ENCODE peak calls at places on chromosomes 3 and 15, in eight cellular contexts. One of them, this sample, is unnamed. For H3K27me3, the result is how much of the 10 kb centered on the place peaks cover.

GRCh38 chr3:139427283-139428060 is 38.0 kb upstream of the COPB2 start:
- DNase-seq in astrocyte: peak
- DNase-seq in A673: peak
- DNase-seq in heart left ventricle: no peak
- DNase-seq in fibroblast of lung: peak
- DNase-seq in foreskin keratinocyte: peak
- DNase-seq in AG04450: peak
- DNase-seq in IMR-90: peak
- DNase-seq in this sample: peak

GRCh38 chr3:115533218-115533617 is 90.1 kb upstream of the GAP43 start:
- DNase-seq in astrocyte: no peak
- DNase-seq in A673: no peak
- DNase-seq in heart left ventricle: no peak
- DNase-seq in fibroblast of lung: no peak
- DNase-seq in foreskin keratinocyte: no peak
- DNase-seq in AG04450: no peak
- DNase-seq in IMR-90: no peak
- DNase-seq in this sample: no peak

GRCh38 chr3:174440350-174440716 is 418.8 kb upstream of the NAALADL2 start:
- DNase-seq in astrocyte: peak
- DNase-seq in A673: peak
- DNase-seq in heart left ventricle: no peak
- DNase-seq in fibroblast of lung: peak
- DNase-seq in foreskin keratinocyte: no peak
- DNase-seq in AG04450: no peak
- DNase-seq in IMR-90: peak
- DNase-seq in this sample: peak

GRCh38 chr3:126538316-126538715 is 14.4 kb downstream of the CHST13 start:
- DNase-seq in astrocyte: no peak
- DNase-seq in A673: no peak
- DNase-seq in heart left ventricle: no peak
- DNase-seq in fibroblast of lung: no peak
- DNase-seq in foreskin keratinocyte: no peak
- DNase-seq in AG04450: no peak
- DNase-seq in IMR-90: no peak
- DNase-seq in this sample: no peak

GRCh38 chr15:62068071-62068786 is 1.5 kb downstream of the C2CD4A start:
- DNase-seq in astrocyte: no peak
- DNase-seq in A673: peak
- DNase-seq in heart left ventricle: peak
- DNase-seq in fibroblast of lung: peak
- DNase-seq in foreskin keratinocyte: no peak
- DNase-seq in AG04450: no peak
- DNase-seq in IMR-90: no peak
- DNase-seq in this sample: no peak

GRCh38 chr15:41429003-41429890 is 12.4 kb downstream of the RTF1 start:
- DNase-seq in astrocyte: no peak
- DNase-seq in A673: no peak
- DNase-seq in heart left ventricle: no peak
- DNase-seq in fibroblast of lung: peak
- DNase-seq in foreskin keratinocyte: no peak
- DNase-seq in AG04450: no peak
- DNase-seq in IMR-90: peak
- DNase-seq in this sample: no peak

GRCh38 chr15:93414576-93415231 is 325.7 kb upstream of the RGMA start:
- DNase-seq in astrocyte: no peak
- DNase-seq in A673: no peak
- DNase-seq in heart left ventricle: no peak
- DNase-seq in fibroblast of lung: no peak
- DNase-seq in foreskin keratinocyte: no peak
- DNase-seq in AG04450: no peak
- DNase-seq in IMR-90: no peak
- DNase-seq in this sample: no peak

GRCh38 chr15:45664451-45664850 is 29.6 kb downstream of the SQOR start:
- DNase-seq in astrocyte: peak
- DNase-seq in A673: no peak
- DNase-seq in heart left ventricle: no peak
- DNase-seq in fibroblast of lung: peak
- DNase-seq in foreskin keratinocyte: no peak
- DNase-seq in AG04450: peak
- DNase-seq in IMR-90: peak
- DNase-seq in this sample: no peak

GRCh38 chr15:30990036-30990435 is 1.4 kb downstream of the MTMR10 start:
- DNase-seq in astrocyte: no peak
- DNase-seq in A673: peak
- DNase-seq in heart left ventricle: no peak
- DNase-seq in fibroblast of lung: no peak
- DNase-seq in foreskin keratinocyte: no peak
- DNase-seq in AG04450: no peak
- DNase-seq in IMR-90: no peak
- DNase-seq in this sample: no peak

GRCh38 chr3:172666181-172666872 is 44.5 kb downstream of the NCEH1 start:
- DNase-seq in astrocyte: no peak
- DNase-seq in A673: no peak
- DNase-seq in heart left ventricle: no peak
- DNase-seq in fibroblast of lung: no peak
- DNase-seq in foreskin keratinocyte: no peak
- DNase-seq in AG04450: no peak
- DNase-seq in IMR-90: no peak
- DNase-seq in this sample: no peak

GRCh38 chr3:10519236-10519635 is 13.8 kb upstream of the ATP2B2 start:
- DNase-seq in astrocyte: peak
- DNase-seq in A673: no peak
- DNase-seq in heart left ventricle: no peak
- DNase-seq in fibroblast of lung: peak
- DNase-seq in foreskin keratinocyte: no peak
- DNase-seq in AG04450: no peak
- DNase-seq in IMR-90: no peak
- DNase-seq in this sample: no peak

GRCh38 chr3:127428344-127429001 is 140.6 kb upstream of the PRR20G start:
- DNase-seq in astrocyte: no peak
- DNase-seq in A673: peak
- DNase-seq in heart left ventricle: no peak
- DNase-seq in fibroblast of lung: no peak
- DNase-seq in foreskin keratinocyte: no peak
- DNase-seq in AG04450: no peak
- DNase-seq in IMR-90: no peak
- DNase-seq in this sample: no peak

GRCh38 chr15:85168642-85169173 is 187.1 kb downstream of the PDE8A start:
- DNase-seq in astrocyte: no peak
- DNase-seq in A673: peak
- DNase-seq in heart left ventricle: no peak
- DNase-seq in fibroblast of lung: peak
- DNase-seq in foreskin keratinocyte: peak
- DNase-seq in AG04450: no peak
- DNase-seq in IMR-90: peak
- DNase-seq in this sample: peak

GRCh38 chr3:126005951-126006350 is 37.0 kb downstream of the ROPN1B start:
- DNase-seq in astrocyte: peak
- DNase-seq in A673: peak
- DNase-seq in heart left ventricle: no peak
- DNase-seq in fibroblast of lung: peak
- DNase-seq in foreskin keratinocyte: peak
- DNase-seq in AG04450: peak
- DNase-seq in IMR-90: peak
- DNase-seq in this sample: peak

GRCh38 chr3:4644954-4645353 is 151.8 kb downstream of the ITPR1 start:
- DNase-seq in astrocyte: peak
- DNase-seq in A673: no peak
- DNase-seq in heart left ventricle: no peak
- DNase-seq in fibroblast of lung: peak
- DNase-seq in foreskin keratinocyte: no peak
- DNase-seq in AG04450: no peak
- DNase-seq in IMR-90: peak
- DNase-seq in this sample: no peak

GRCh38 chr15:83571820-83572707 is 81.9 kb upstream of the ADAMTSL3 start:
- DNase-seq in astrocyte: no peak
- DNase-seq in A673: peak
- DNase-seq in heart left ventricle: no peak
- DNase-seq in fibroblast of lung: peak
- DNase-seq in foreskin keratinocyte: no peak
- DNase-seq in AG04450: no peak
- DNase-seq in IMR-90: peak
- DNase-seq in this sample: peak

GRCh38 chr15:62020576-62021160 is 39.6 kb downstream of the VPS13C start:
- DNase-seq in astrocyte: peak
- DNase-seq in A673: no peak
- DNase-seq in heart left ventricle: no peak
- DNase-seq in fibroblast of lung: peak
- DNase-seq in foreskin keratinocyte: no peak
- DNase-seq in AG04450: no peak
- DNase-seq in IMR-90: peak
- DNase-seq in this sample: peak

GRCh38 chr3:181712505-181713299 is 977 bp downstream of the SOX2 start:
- DNase-seq in astrocyte: peak
- DNase-seq in A673: peak
- DNase-seq in heart left ventricle: no peak
- DNase-seq in fibroblast of lung: peak
- DNase-seq in foreskin keratinocyte: no peak
- DNase-seq in AG04450: no peak
- DNase-seq in IMR-90: no peak
- DNase-seq in this sample: peak

GRCh38 chr3:181711325-181712135 is at the start of gene SOX2:
- DNase-seq in astrocyte: peak
- DNase-seq in A673: peak
- DNase-seq in heart left ventricle: no peak
- DNase-seq in fibroblast of lung: peak
- DNase-seq in foreskin keratinocyte: peak
- DNase-seq in AG04450: no peak
- DNase-seq in IMR-90: peak
- DNase-seq in this sample: peak

GRCh38 chr3:181709537-181710279 is 2.0 kb upstream of the SOX2 start:
- DNase-seq in astrocyte: peak
- DNase-seq in A673: peak
- DNase-seq in heart left ventricle: peak
- DNase-seq in fibroblast of lung: peak
- DNase-seq in foreskin keratinocyte: no peak
- DNase-seq in AG04450: no peak
- DNase-seq in IMR-90: peak
- DNase-seq in this sample: peak

GRCh38 chr3:181712190-181712504 is 422 bp downstream of the SOX2 start:
- DNase-seq in astrocyte: no peak
- DNase-seq in A673: peak
- DNase-seq in heart left ventricle: no peak
- DNase-seq in fibroblast of lung: no peak
- DNase-seq in foreskin keratinocyte: no peak
- DNase-seq in AG04450: no peak
- DNase-seq in IMR-90: no peak
- DNase-seq in this sample: no peak

GRCh38 chr3:181710581-181711255 is 1.0 kb upstream of the SOX2 start:
- DNase-seq in astrocyte: peak
- DNase-seq in A673: peak
- DNase-seq in heart left ventricle: no peak
- DNase-seq in fibroblast of lung: peak
- DNase-seq in foreskin keratinocyte: no peak
- DNase-seq in AG04450: no peak
- DNase-seq in IMR-90: no peak
- DNase-seq in this sample: no peak
- H3K27me3 ChIP-seq in astrocyte: under half
- H3K27me3 ChIP-seq in A673: under half
- H3K27me3 ChIP-seq in heart left ventricle: half or more
- H3K27me3 ChIP-seq in fibroblast of lung: under half
- H3K27me3 ChIP-seq in foreskin keratinocyte: half or more
- H3K27me3 ChIP-seq in AG04450: under half
- H3K27me3 ChIP-seq in IMR-90: under half
- H3K27me3 ChIP-seq in this sample: under half

GRCh38 chr3:183514048-183514447 is 41.5 kb downstream of the KLHL6 start:
- DNase-seq in astrocyte: no peak
- DNase-seq in A673: no peak
- DNase-seq in heart left ventricle: no peak
- DNase-seq in fibroblast of lung: no peak
- DNase-seq in foreskin keratinocyte: no peak
- DNase-seq in AG04450: no peak
- DNase-seq in IMR-90: no peak
- DNase-seq in this sample: no peak
- TF ChIP-seq CTCF in astrocyte: no peak
- TF ChIP-seq CTCF in A673: no peak
- TF ChIP-seq CTCF in heart left ventricle: no peak
- TF ChIP-seq CTCF in fibroblast of lung: no peak
- TF ChIP-seq CTCF in foreskin keratinocyte: no peak
- TF ChIP-seq CTCF in AG04450: no peak
- TF ChIP-seq CTCF in IMR-90: no peak
- TF ChIP-seq CTCF in this sample: no peak

DNA sequence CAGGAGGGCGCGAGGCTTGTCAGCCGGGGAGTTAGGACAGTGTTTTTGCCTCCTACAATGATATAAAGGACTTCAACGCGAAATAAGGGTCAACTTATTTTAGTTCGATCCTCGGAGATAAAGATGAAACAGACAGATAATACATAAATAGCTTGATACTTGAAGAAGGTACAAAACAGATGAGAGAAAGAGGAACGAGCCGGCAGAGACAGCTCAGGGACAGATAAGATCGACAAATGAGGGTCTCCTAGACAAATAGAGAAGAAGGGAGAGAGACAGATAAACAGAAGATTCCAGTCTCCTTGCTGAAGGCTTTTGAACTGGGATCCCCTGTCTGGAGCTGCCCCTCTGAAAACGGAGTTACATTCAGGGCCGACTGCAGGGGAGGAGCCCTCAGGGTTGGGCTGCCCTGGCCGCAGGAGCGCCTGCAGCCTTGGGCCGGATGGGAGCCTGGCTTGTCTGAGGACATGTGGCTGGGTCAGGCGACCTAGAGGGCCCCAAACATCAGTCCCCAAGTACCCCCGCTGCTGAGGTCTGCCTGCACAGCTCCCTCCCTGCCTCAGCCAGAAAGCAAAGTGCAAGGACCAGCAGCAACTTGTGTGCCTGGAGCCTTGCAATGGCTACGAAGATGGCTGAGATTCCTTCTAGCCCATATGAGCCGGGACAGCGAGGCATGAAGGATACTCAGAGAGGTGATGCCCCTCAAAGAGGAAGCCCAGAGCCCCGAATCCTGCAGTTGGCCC is 981 bp upstream of the SKOR1 start:
- DNase-seq in astrocyte: no peak
- DNase-seq in A673: no peak
- DNase-seq in heart left ventricle: peak
- DNase-seq in fibroblast of lung: no peak
- DNase-seq in foreskin keratinocyte: no peak
- DNase-seq in AG04450: no peak
- DNase-seq in IMR-90: no peak
- DNase-seq in this sample: no peak
- H3K27me3 ChIP-seq in astrocyte: half or more
- H3K27me3 ChIP-seq in A673: half or more
- H3K27me3 ChIP-seq in heart left ventricle: half or more
- H3K27me3 ChIP-seq in fibroblast of lung: half or more
- H3K27me3 ChIP-seq in foreskin keratinocyte: half or more
- H3K27me3 ChIP-seq in AG04450: half or more
- H3K27me3 ChIP-seq in IMR-90: half or more
- H3K27me3 ChIP-seq in this sample: half or more

DNA sequence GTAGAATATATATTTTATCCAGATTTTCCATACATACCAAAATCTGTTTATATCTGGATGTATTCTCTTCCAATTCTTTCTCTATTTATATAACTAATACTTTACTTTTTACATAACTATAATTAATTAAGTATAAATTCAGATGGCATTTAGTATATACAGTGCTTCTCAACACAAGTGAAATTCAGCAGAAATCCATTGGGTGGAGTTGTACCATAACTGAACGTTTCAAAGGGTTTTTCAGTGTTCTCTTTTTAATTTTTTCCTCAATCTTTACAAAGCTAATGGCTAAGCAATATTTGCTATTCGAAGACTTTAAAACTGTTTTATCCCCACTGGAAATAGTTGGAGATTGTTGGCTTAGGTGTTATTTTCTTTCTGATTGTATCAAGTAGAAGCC is 13.9 kb upstream of the ZBBX start:
- DNase-seq in astrocyte: no peak
- DNase-seq in A673: no peak
- DNase-seq in heart left ventricle: no peak
- DNase-seq in fibroblast of lung: no peak
- DNase-seq in foreskin keratinocyte: no peak
- DNase-seq in AG04450: no peak
- DNase-seq in IMR-90: no peak
- DNase-seq in this sample: no peak
- TF ChIP-seq CTCF in astrocyte: no peak
- TF ChIP-seq CTCF in A673: peak
- TF ChIP-seq CTCF in heart left ventricle: no peak
- TF ChIP-seq CTCF in fibroblast of lung: no peak
- TF ChIP-seq CTCF in foreskin keratinocyte: peak
- TF ChIP-seq CTCF in AG04450: no peak
- TF ChIP-seq CTCF in IMR-90: no peak
- TF ChIP-seq CTCF in this sample: no peak